ENCODE peak calls at places on chromosome 11, in five cellular contexts. K, V, Y, T and B are unnamed samples.

GRCh38 chr11:1091332-1092083 is 16.8 kb downstream of the MUC2 start:
- DNase-seq in K (no peak), V (no peak), Y (no peak), T (no peak), B (no peak)

GRCh38 chr11:88656960-88657738 is 319.6 kb upstream of the CTSC start:
- DNase-seq in K (no peak), V (no peak), Y (no peak), T (no peak), B (peak; percentile 22)

GRCh38 chr11:33994937-33995336 is 56.6 kb upstream of the CAPRIN1 start:
- DNase-seq in K (no peak), V (no peak), Y (no peak), T (no peak), B (no peak)

GRCh38 chr11:8070417-8071101 is 10.5 kb upstream of the TUB start:
- DNase-seq in K (peak; percentile 29), V (no peak), Y (no peak), T (no peak), B (peak; percentile 50)

GRCh38 chr11:76601272-76601671 is 69.3 kb downstream of the LRRC32 start:
- DNase-seq in K (no peak), V (no peak), Y (no peak), T (no peak), B (no peak)

GRCh38 chr11:35178862-35179261 is 39.9 kb downstream of the CD44 start:
- DNase-seq in K (no peak), V (no peak), Y (no peak), T (no peak), B (peak; percentile 79)

GRCh38 chr11:61769169-61769920 is 16.9 kb downstream of the MYRF start:
- DNase-seq in K (no peak), V (no peak), Y (peak; percentile 31), T (peak; percentile 74), B (no peak)

GRCh38 chr11:3123761-3124733 is 41.1 kb downstream of the OSBPL5 start:
- DNase-seq in K (peak; percentile 92), V (peak; percentile 95), Y (peak; percentile 39), T (peak; percentile 78), B (peak; percentile 94)

GRCh38 chr11:16871368-16871767 is 132.9 kb downstream of the C11orf58 start:
- DNase-seq in K (no peak), V (no peak), Y (no peak), T (no peak), B (no peak)

GRCh38 chr11:79184285-79184684 is 256.5 kb downstream of the TENM4 start:
- DNase-seq in K (no peak), V (no peak), Y (no peak), T (no peak), B (no peak)

GRCh38 chr11:70169136-70169535 is 34.0 kb upstream of the FADD start:
- DNase-seq in K (no peak), V (no peak), Y (no peak), T (no peak), B (no peak)

GRCh38 chr11:6979365-6979764 is 40.8 kb downstream of the ZNF214 start:
- DNase-seq in K (no peak), V (no peak), Y (no peak), T (no peak), B (peak; percentile 4)

GRCh38 chr11:48001438-48002021 is 21.2 kb downstream of the PTPRJ start:
- DNase-seq in K (no peak), V (no peak), Y (no peak), T (no peak), B (no peak)

GRCh38 chr11:125267548-125267947 is 103.0 kb downstream of the PKNOX2 start:
- DNase-seq in K (no peak), V (no peak), Y (no peak), T (no peak), B (no peak)

GRCh38 chr11:78244546-78245315 is 56.0 kb downstream of the USP35 start:
- DNase-seq in K (peak; percentile 28), V (no peak), Y (no peak), T (no peak), B (no peak)

GRCh38 chr11:78193806-78194205 is 5.1 kb downstream of the USP35 start:
- DNase-seq in K (no peak), V (peak; percentile 6), Y (no peak), T (no peak), B (no peak)

GRCh38 chr11:76296731-76297130 is 84.2 kb downstream of the THAP12 start:
- DNase-seq in K (no peak), V (no peak), Y (no peak), T (no peak), B (no peak)

GRCh38 chr11:76763573-76764348 is 19.4 kb upstream of the TSKU start:
- DNase-seq in K (peak; percentile 5), V (no peak), Y (no peak), T (no peak), B (peak; percentile 47)

GRCh38 chr11:70434813-70435300 is 36.5 kb downstream of the CTTN start:
- DNase-seq in K (no peak), V (no peak), Y (no peak), T (no peak), B (no peak)

GRCh38 chr11:91265946-91266345 is 958.7 kb upstream of the FAT3 start:
- DNase-seq in K (no peak), V (no peak), Y (no peak), T (no peak), B (peak; percentile 70)

GRCh38 chr11:107679255-107680024 is 32.4 kb downstream of the SLN start:
- DNase-seq in K (no peak), V (no peak), Y (no peak), T (no peak), B (no peak)

GRCh38 chr11:109849946-109850345 is 243.2 kb upstream of the ZC3H12C start:
- DNase-seq in K (no peak), V (no peak), Y (no peak), T (no peak), B (no peak)

GRCh38 chr11:64069401-64070300 is 33.9 kb downstream of the FLRT1 start:
- DNase-seq in K (no peak), V (no peak), Y (no peak), T (no peak), B (no peak)

GRCh38 chr11:6418199-6418957 is 516 bp downstream of the APBB1 start:
- DNase-seq in K (no peak), V (peak; percentile 42), Y (no peak), T (no peak), B (no peak)

GRCh38 chr11:122696662-122697061 is 41.1 kb downstream of the UBASH3B start:
- DNase-seq in K (no peak), V (no peak), Y (no peak), T (no peak), B (no peak)

GRCh38 chr11:69064394-69064957 is 15.7 kb downstream of the TPCN2 start:
- DNase-seq in K (no peak), V (no peak), Y (no peak), T (no peak), B (no peak)

GRCh38 chr11:67665537-67666302 is 8.7 kb downstream of the ALDH3B2 start:
- DNase-seq in K (no peak), V (peak; percentile 38), Y (peak; percentile 54), T (peak; percentile 74), B (peak; percentile 72)

GRCh38 chr11:7487360-7487759 is 2.1 kb downstream of the OLFML1 start:
- DNase-seq in K (no peak), V (no peak), Y (no peak), T (no peak), B (no peak)

GRCh38 chr11:74863410-74863809 is 85.5 kb downstream of the XRRA1 start:
- DNase-seq in K (no peak), V (no peak), Y (no peak), T (no peak), B (no peak)

GRCh38 chr11:96090711-96091110 is 166.8 kb upstream of the MTMR2 start:
- DNase-seq in K (no peak), V (no peak), Y (no peak), T (no peak), B (peak; percentile 34)

GRCh38 chr11:88377151-88377550 is 39.6 kb upstream of the CTSC start:
- DNase-seq in K (no peak), V (no peak), Y (no peak), T (no peak), B (no peak)

GRCh38 chr11:66328307-66329144 is 7.7 kb downstream of the RIN1 start:
- DNase-seq in K (peak; percentile 75), V (peak; percentile 70), Y (peak; percentile 78), T (peak; percentile 86), B (peak; percentile 88)

GRCh38 chr11:18754308-18754707 is 28.3 kb upstream of the IGSF22 start:
- DNase-seq in K (no peak), V (no peak), Y (no peak), T (no peak), B (no peak)

GRCh38 chr11:114229062-114229450 is 67.1 kb upstream of the NNMT start:
- DNase-seq in K (no peak), V (no peak), Y (no peak), T (no peak), B (no peak)

GRCh38 chr11:94449437-94449836 is 44.2 kb downstream of the MRE11 start:
- DNase-seq in K (peak; percentile 17), V (no peak), Y (no peak), T (no peak), B (peak; percentile 99)

GRCh38 chr11:119793335-119793984 is 64.5 kb upstream of the NECTIN1 start:
- DNase-seq in K (no peak), V (no peak), Y (no peak), T (peak; percentile 46), B (no peak)

GRCh38 chr11:30917859-30918478 is 331.8 kb upstream of the MPPED2 start:
- DNase-seq in K (peak; percentile 79), V (peak; percentile 13), Y (no peak), T (no peak), B (peak; percentile 69)